ENCODE peak calls at places on chromosomes 2 and 18, in eight cellular contexts. One of them, this sample, is unnamed.

GRCh38 chr2:222920657-222921186 is 59.9 kb downstream of the ACSL3 start:
- DNase-seq in Daoy: no peak
- DNase-seq in non-pigmented ciliary epithelial cell: no peak
- DNase-seq in substantia nigra: no peak
- DNase-seq in NCI-H460: no peak
- DNase-seq in NCI-H1092: no peak
- DNase-seq in HT-29: no peak
- DNase-seq in AG20443: no peak
- DNase-seq in this sample: no peak

GRCh38 chr2:239660390-239661228 is 259.8 kb upstream of the HDAC4 start:
- DNase-seq in HT-29: peak; percentile 74
- DNase-seq in NCI-H460: no peak
- DNase-seq in non-pigmented ciliary epithelial cell: no peak
- DNase-seq in substantia nigra: no peak
- DNase-seq in NCI-H1092: no peak
- DNase-seq in Daoy: no peak
- DNase-seq in AG20443: no peak
- DNase-seq in this sample: peak; percentile 53

GRCh38 chr18:5885337-5885736 is 10.0 kb downstream of the TMEM200C start:
- DNase-seq in substantia nigra: no peak
- DNase-seq in Daoy: no peak
- DNase-seq in non-pigmented ciliary epithelial cell: no peak
- DNase-seq in HT-29: no peak
- DNase-seq in NCI-H460: no peak
- DNase-seq in NCI-H1092: no peak
- DNase-seq in AG20443: no peak
- DNase-seq in this sample: no peak

GRCh38 chr2:39996653-39997080 is 217.6 kb upstream of the THUMPD2 start:
- DNase-seq in HT-29: peak; percentile 66
- DNase-seq in substantia nigra: no peak
- DNase-seq in Daoy: peak; percentile 63
- DNase-seq in NCI-H1092: no peak
- DNase-seq in non-pigmented ciliary epithelial cell: peak; percentile 92
- DNase-seq in NCI-H460: peak; percentile 36
- DNase-seq in AG20443: no peak
- DNase-seq in this sample: no peak

GRCh38 chr18:48354746-48355260 is 54.4 kb downstream of the ZBTB7C start:
- DNase-seq in Daoy: no peak
- DNase-seq in non-pigmented ciliary epithelial cell: no peak
- DNase-seq in substantia nigra: no peak
- DNase-seq in NCI-H1092: no peak
- DNase-seq in HT-29: no peak
- DNase-seq in NCI-H460: no peak
- DNase-seq in AG20443: no peak
- DNase-seq in this sample: no peak

GRCh38 chr18:10726198-10727068 is 200.6 kb downstream of the NAPG start:
- DNase-seq in NCI-H460: no peak
- DNase-seq in Daoy: no peak
- DNase-seq in substantia nigra: no peak
- DNase-seq in AG20443: no peak
- DNase-seq in NCI-H1092: peak; percentile 75
- DNase-seq in non-pigmented ciliary epithelial cell: no peak
- DNase-seq in HT-29: no peak
- DNase-seq in this sample: no peak

GRCh38 chr2:84844141-84844540 is 36.7 kb downstream of the TRABD2A start:
- DNase-seq in HT-29: no peak
- DNase-seq in substantia nigra: no peak
- DNase-seq in NCI-H1092: no peak
- DNase-seq in Daoy: no peak
- DNase-seq in non-pigmented ciliary epithelial cell: no peak
- DNase-seq in NCI-H460: no peak
- DNase-seq in AG20443: no peak
- DNase-seq in this sample: no peak

GRCh38 chr2:222545821-222546540 is 109.9 kb downstream of the FARSB start:
- DNase-seq in HT-29: no peak
- DNase-seq in AG20443: no peak
- DNase-seq in non-pigmented ciliary epithelial cell: no peak
- DNase-seq in NCI-H1092: no peak
- DNase-seq in substantia nigra: no peak
- DNase-seq in NCI-H460: no peak
- DNase-seq in Daoy: no peak
- DNase-seq in this sample: no peak

GRCh38 chr2:176242211-176242610 is 27.0 kb upstream of the MTX2 start:
- DNase-seq in NCI-H1092: no peak
- DNase-seq in substantia nigra: no peak
- DNase-seq in non-pigmented ciliary epithelial cell: no peak
- DNase-seq in NCI-H460: no peak
- DNase-seq in Daoy: no peak
- DNase-seq in HT-29: no peak
- DNase-seq in AG20443: peak; percentile 13
- DNase-seq in this sample: no peak

GRCh38 chr2:19863303-19864041 is 38.3 kb downstream of the TTC32 start:
- DNase-seq in non-pigmented ciliary epithelial cell: no peak
- DNase-seq in NCI-H460: peak; percentile 63
- DNase-seq in AG20443: peak; percentile 85
- DNase-seq in HT-29: peak; percentile 72
- DNase-seq in NCI-H1092: no peak
- DNase-seq in Daoy: peak; percentile 63
- DNase-seq in substantia nigra: peak; percentile 44
- DNase-seq in this sample: peak; percentile 47

GRCh38 chr2:201074996-201075395 is 3.2 kb downstream of the NDUFB3 start:
- DNase-seq in AG20443: no peak
- DNase-seq in NCI-H1092: no peak
- DNase-seq in non-pigmented ciliary epithelial cell: no peak
- DNase-seq in HT-29: no peak
- DNase-seq in substantia nigra: no peak
- DNase-seq in NCI-H460: no peak
- DNase-seq in Daoy: no peak
- DNase-seq in this sample: no peak

GRCh38 chr2:48607307-48608014 is 10.2 kb upstream of the GTF2A1L start:
- DNase-seq in substantia nigra: no peak
- DNase-seq in AG20443: no peak
- DNase-seq in Daoy: peak; percentile 67
- DNase-seq in non-pigmented ciliary epithelial cell: no peak
- DNase-seq in NCI-H460: no peak
- DNase-seq in HT-29: no peak
- DNase-seq in NCI-H1092: no peak
- DNase-seq in this sample: no peak

GRCh38 chr18:12842459-12843380 is 41.3 kb downstream of the PTPN2 start:
- DNase-seq in NCI-H1092: no peak
- DNase-seq in HT-29: no peak
- DNase-seq in Daoy: no peak
- DNase-seq in AG20443: no peak
- DNase-seq in non-pigmented ciliary epithelial cell: no peak
- DNase-seq in NCI-H460: no peak
- DNase-seq in substantia nigra: no peak
- DNase-seq in this sample: no peak

GRCh38 chr18:42045346-42045745 is 90.3 kb downstream of the PIK3C3 start:
- DNase-seq in substantia nigra: no peak
- DNase-seq in non-pigmented ciliary epithelial cell: no peak
- DNase-seq in NCI-H1092: no peak
- DNase-seq in HT-29: no peak
- DNase-seq in AG20443: no peak
- DNase-seq in Daoy: no peak
- DNase-seq in NCI-H460: no peak
- DNase-seq in this sample: no peak

GRCh38 chr2:119426801-119427395 is 4.8 kb upstream of the TMEM37 start:
- DNase-seq in non-pigmented ciliary epithelial cell: no peak
- DNase-seq in NCI-H1092: no peak
- DNase-seq in substantia nigra: no peak
- DNase-seq in NCI-H460: no peak
- DNase-seq in AG20443: no peak
- DNase-seq in Daoy: no peak
- DNase-seq in HT-29: peak; percentile 63
- DNase-seq in this sample: no peak

GRCh38 chr2:214325404-214325803 is 85.5 kb upstream of the VWC2L start:
- DNase-seq in Daoy: no peak
- DNase-seq in NCI-H1092: no peak
- DNase-seq in non-pigmented ciliary epithelial cell: no peak
- DNase-seq in substantia nigra: no peak
- DNase-seq in HT-29: no peak
- DNase-seq in NCI-H460: no peak
- DNase-seq in AG20443: no peak
- DNase-seq in this sample: no peak

GRCh38 chr2:29697181-29697580 is 224.2 kb downstream of the ALK start:
- DNase-seq in non-pigmented ciliary epithelial cell: no peak
- DNase-seq in NCI-H460: no peak
- DNase-seq in Daoy: no peak
- DNase-seq in HT-29: no peak
- DNase-seq in NCI-H1092: no peak
- DNase-seq in AG20443: no peak
- DNase-seq in substantia nigra: no peak
- DNase-seq in this sample: no peak

GRCh38 chr2:85971369-85971768 is 82.6 kb upstream of the ST3GAL5 start:
- DNase-seq in non-pigmented ciliary epithelial cell: peak; percentile 35
- DNase-seq in Daoy: no peak
- DNase-seq in HT-29: no peak
- DNase-seq in AG20443: no peak
- DNase-seq in NCI-H1092: no peak
- DNase-seq in NCI-H460: no peak
- DNase-seq in substantia nigra: no peak
- DNase-seq in this sample: no peak

GRCh38 chr2:46010925-46011490 is 286.2 kb upstream of the EPAS1 start:
- DNase-seq in substantia nigra: no peak
- DNase-seq in AG20443: peak; percentile 57
- DNase-seq in non-pigmented ciliary epithelial cell: no peak
- DNase-seq in NCI-H460: peak; percentile 59
- DNase-seq in NCI-H1092: no peak
- DNase-seq in HT-29: peak; percentile 56
- DNase-seq in Daoy: peak; percentile 16
- DNase-seq in this sample: no peak

GRCh38 chr2:203022751-203023150 is 8.1 kb downstream of the NBEAL1 start:
- DNase-seq in non-pigmented ciliary epithelial cell: no peak
- DNase-seq in NCI-H460: no peak
- DNase-seq in substantia nigra: no peak
- DNase-seq in AG20443: peak; percentile 11
- DNase-seq in NCI-H1092: no peak
- DNase-seq in HT-29: no peak
- DNase-seq in Daoy: no peak
- DNase-seq in this sample: no peak

GRCh38 chr2:15769676-15770075 is 170.7 kb upstream of the MYCN start:
- DNase-seq in non-pigmented ciliary epithelial cell: no peak
- DNase-seq in NCI-H460: no peak
- DNase-seq in substantia nigra: no peak
- DNase-seq in NCI-H1092: no peak
- DNase-seq in AG20443: no peak
- DNase-seq in HT-29: no peak
- DNase-seq in Daoy: no peak
- DNase-seq in this sample: no peak

GRCh38 chr18:35267809-35268208 is 22.2 kb downstream of the ZSCAN30 start:
- DNase-seq in non-pigmented ciliary epithelial cell: no peak
- DNase-seq in Daoy: no peak
- DNase-seq in NCI-H460: no peak
- DNase-seq in NCI-H1092: no peak
- DNase-seq in substantia nigra: no peak
- DNase-seq in HT-29: no peak
- DNase-seq in AG20443: no peak
- DNase-seq in this sample: no peak

This sample was measured in NCI-H2107.